ENCODE peak calls at places on chromosomes 4 and X, in five cellular contexts. Z, O, U, L and H are unnamed samples.

GRCh38 chrX:118261136-118261535 is 84.8 kb upstream of the WDR44 start:
- DNase-seq in U (no peak), O (no peak), Z (no peak), L (no peak), H (no peak)

GRCh38 chr4:140615451-140615850 is 46.7 kb upstream of the UCP1 start:
- DNase-seq in Z (no peak), L (peak; percentile 70), O (no peak), U (no peak), H (no peak)

GRCh38 chrX:15761564-15762191 is 23.6 kb downstream of the CA5B start:
- DNase-seq in L (no peak), O (peak; percentile 22), U (peak; percentile 20), Z (peak; percentile 39), H (peak; percentile 42)

GRCh38 chrX:24332868-24333267 is 19.0 kb upstream of the SUPT20HL2 start:
- DNase-seq in O (no peak), Z (no peak), L (no peak), U (no peak), H (no peak)

GRCh38 chr4:575281-576141 is 584 bp downstream of the TMEM271 start:
- DNase-seq in O (peak; percentile 78), Z (no peak), U (peak; percentile 24), L (no peak), H (no peak)

GRCh38 chr4:85573270-85573669 is 98.3 kb downstream of the ARHGAP24 start:
- DNase-seq in O (no peak), L (no peak), Z (no peak), U (no peak), H (no peak)

GRCh38 chrX:119758682-119759332 is 419 bp downstream of the SOWAHD start:
- DNase-seq in L (no peak), O (peak; percentile 54), U (peak; percentile 3), Z (peak; percentile 50), H (no peak)

GRCh38 chr4:138996090-138996489 is 19.5 kb upstream of the NOCT start:
- DNase-seq in Z (no peak), L (no peak), U (no peak), O (no peak), H (no peak)

GRCh38 chrX:10984213-10984612 is 126.9 kb upstream of the HCCS start:
- DNase-seq in U (no peak), Z (no peak), L (peak; percentile 12), O (no peak), H (no peak)

GRCh38 chrX:105297041-105297440 is 76.5 kb upstream of the TEX13A start:
- DNase-seq in L (no peak), Z (no peak), U (no peak), O (no peak), H (no peak)

GRCh38 chrX:31423575-31424284 is 351.9 kb upstream of the FTHL17 start:
- DNase-seq in O (peak; percentile 23), Z (peak; percentile 11), L (peak; percentile 15), U (peak; percentile 44), H (peak; percentile 1)

GRCh38 chr4:126850286-126850685 is 782.5 kb upstream of the INTU start:
- DNase-seq in L (no peak), Z (peak; percentile 75), U (peak; percentile 71), O (no peak), H (peak; percentile 85)

GRCh38 chrX:17596546-17597205 is 140.6 kb upstream of the SCML1 start:
- DNase-seq in U (no peak), Z (no peak), L (no peak), O (no peak), H (no peak)

GRCh38 chr4:81724925-81725329 is 253.2 kb upstream of the RASGEF1B start:
- DNase-seq in Z (peak; percentile 23), O (no peak), L (peak; percentile 7), U (no peak), H (no peak)
- TF ChIP-seq JUN in Z (peak; percentile 98), O (no peak), L (no peak), U (no peak), H (no peak)

GRCh38 chr4:145132521-145133098 is 34.5 kb downstream of the ABCE1 start:
- DNase-seq in U (peak; percentile 91), L (no peak), O (no peak), Z (no peak), H (no peak)
- TF ChIP-seq JUN in U (no peak), L (no peak), O (no peak), Z (no peak), H (no peak)

DNA sequence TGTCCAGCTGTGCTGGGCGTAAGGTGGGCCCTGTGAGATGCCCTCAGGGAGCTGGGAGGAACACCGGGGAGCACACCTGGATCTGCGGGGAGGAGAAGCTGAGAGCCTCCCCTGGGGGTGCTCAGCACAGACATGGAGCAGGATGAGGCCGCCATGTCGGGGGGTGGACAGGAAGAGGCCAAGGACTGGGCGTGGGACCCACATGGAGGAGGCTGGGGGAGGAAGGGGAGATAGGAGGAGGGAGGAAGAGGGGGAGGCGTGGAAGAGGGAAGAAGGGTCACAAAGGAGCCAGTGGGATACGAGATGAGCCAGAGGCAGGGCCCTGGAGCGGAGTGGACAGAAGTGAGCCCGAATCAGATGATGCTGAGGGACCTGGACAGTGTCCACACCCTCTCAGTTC is 66.3 kb downstream of the ZFYVE28 start:
- DNase-seq in O (no peak), L (no peak), U (no peak), Z (no peak), H (no peak)
- TF ChIP-seq JUN in O (no peak), L (no peak), U (no peak), Z (no peak), H (no peak)

GRCh38 chr4:169270156-169270809 is 473 bp downstream of the SH3RF1 start:
- DNase-seq in Z (peak; percentile 32), U (peak; percentile 61), L (no peak), O (peak; percentile 59), H (peak; percentile 37)
- TF ChIP-seq JUN in Z (no peak), U (no peak), L (no peak), O (no peak), H (no peak)

GRCh38 chr4:7747556-7747955 is 192.1 kb downstream of the AFAP1 start:
- DNase-seq in L (no peak), O (no peak), Z (no peak), U (no peak), H (no peak)
- TF ChIP-seq JUN in L (no peak), O (no peak), Z (no peak), U (no peak), H (no peak)

GRCh38 chr4:55435136-55435535 is 39.4 kb downstream of the TMEM165 start:
- DNase-seq in U (peak; percentile 69), L (no peak), Z (no peak), O (no peak), H (peak; percentile 3)
- TF ChIP-seq JUN in U (no peak), L (no peak), Z (no peak), O (no peak), H (no peak)

DNA sequence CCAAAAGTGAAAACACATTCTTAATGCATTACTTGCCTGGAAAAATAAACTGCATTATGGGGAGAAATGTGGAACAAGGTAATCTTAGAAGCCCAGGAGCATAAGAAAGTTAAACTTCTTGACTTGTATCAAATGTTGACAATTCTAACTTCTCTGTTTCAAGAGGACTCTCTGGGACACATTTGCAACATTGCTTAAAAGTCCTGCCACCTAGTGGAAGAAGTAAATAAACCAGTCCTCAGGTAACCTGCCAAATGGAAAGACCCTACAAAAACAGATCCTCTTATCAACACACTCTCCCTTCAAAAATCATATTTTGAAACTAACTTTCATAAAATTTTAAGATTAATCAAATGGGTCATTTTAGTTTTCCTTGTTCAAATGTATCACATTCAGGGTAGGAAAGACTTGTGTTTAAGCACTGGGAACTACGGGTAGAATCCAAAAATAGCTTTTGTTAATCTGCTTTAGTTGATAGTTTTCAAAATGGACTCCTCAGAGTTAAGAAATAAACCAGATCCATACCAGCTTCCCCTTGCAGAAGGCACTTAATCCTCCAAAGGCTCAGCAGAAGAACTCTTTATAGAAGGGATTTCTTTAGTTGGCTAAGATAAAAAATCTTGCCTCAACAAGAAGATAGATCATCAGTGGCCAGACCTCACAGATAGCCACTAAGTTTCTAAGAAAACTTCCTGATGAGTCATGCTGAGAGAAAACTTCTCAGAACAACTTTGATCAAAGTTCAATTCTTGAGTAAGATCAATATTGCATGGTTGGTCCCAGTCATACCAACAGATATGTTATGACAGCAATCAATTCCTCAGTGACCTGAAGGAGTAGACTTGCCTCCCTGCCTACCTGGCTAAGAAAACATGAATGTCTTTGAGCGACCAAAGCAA is 141.7 kb downstream of the HHIP start:
- DNase-seq in L (peak; percentile 34), U (peak; percentile 61), O (no peak), Z (peak; percentile 26), H (peak; percentile 7)
- TF ChIP-seq JUN in L (no peak), U (peak; percentile 9), O (no peak), Z (no peak), H (no peak)

DNA sequence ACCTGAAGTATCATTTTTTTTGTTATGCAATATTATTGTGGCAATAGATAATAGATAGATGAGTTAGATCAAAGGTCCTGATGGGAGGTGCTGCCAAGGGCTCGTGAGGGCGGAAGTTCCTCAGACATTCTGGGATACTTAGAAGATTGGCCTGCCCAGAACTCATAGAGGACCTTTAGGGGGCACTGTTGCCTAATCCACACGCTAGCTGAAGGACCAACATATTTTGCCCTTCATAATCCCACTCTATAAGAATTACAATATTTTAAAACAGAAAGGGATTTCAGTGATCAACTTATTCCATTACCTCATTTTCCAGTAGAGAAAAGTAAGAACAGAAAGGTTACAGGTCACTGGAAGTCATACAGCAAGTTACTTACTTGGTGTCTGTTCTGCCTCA is 22.9 kb upstream of the COX7B2 start:
- DNase-seq in Z (no peak), O (peak; percentile 49), U (peak; percentile 35), L (peak; percentile 3), H (peak; percentile 3)
- TF ChIP-seq JUN in Z (no peak), O (no peak), U (no peak), L (no peak), H (no peak)